ENCODE peak calls at places on chromosomes 4 and X, in ten cellular contexts. V is upper lobe of right lung, T is WERI-Rb-1, K is transverse colon, C is foreskin fibroblast, I is adrenal gland, E is body of pancreas, J is mucosa of descending colon, Q is choroid plexus epithelial cell, S is cardiac muscle cell. R is an unnamed sample.
A peak's percentile ranks its signal among the peaks of the same experiment; 100 is the strongest.

GRCh38 chr4:175017751-175018150 is 99.6 kb downstream of the ADAM29 start:
- DNase-seq in V (no peak), T (no peak), K (no peak), C (no peak), I (no peak), E (no peak), J (no peak), Q (no peak), S (no peak), R (no peak)

GRCh38 chr4:158796370-158797140 is 27.7 kb downstream of the FNIP2 start:
- DNase-seq in V (peak; percentile 73), T (no peak), K (no peak), C (no peak), I (no peak), E (no peak), J (no peak), Q (peak; percentile 57), S (no peak), R (no peak)

GRCh38 chrX:1807301-1807731 is 192.5 kb downstream of the ASMT start:
- DNase-seq in V (no peak), T (peak; percentile 42), K (no peak), C (peak; percentile 16), I (no peak), E (no peak), J (no peak), Q (peak; percentile 34), S (no peak), R (peak; percentile 28)

GRCh38 chr4:14719053-14719452 is 283.2 kb upstream of the CPEB2 start:
- DNase-seq in V (no peak), T (no peak), K (no peak), C (peak; percentile 2), I (no peak), E (peak; percentile 12), J (no peak), Q (peak; percentile 81), S (peak; percentile 10), R (peak; percentile 77)

GRCh38 chr4:148782284-148782683 is 340.1 kb upstream of the NR3C2 start:
- DNase-seq in V (no peak), T (no peak), K (no peak), C (no peak), I (no peak), E (no peak), J (no peak), Q (no peak), S (no peak), R (no peak)

GRCh38 chrX:44244008-44244407 is 99.5 kb downstream of the EFHC2 start:
- DNase-seq in V (no peak), T (no peak), K (no peak), C (peak; percentile 4), I (no peak), E (no peak), J (no peak), Q (peak; percentile 53), S (peak; percentile 49), R (peak; percentile 49)

GRCh38 chr4:173370130-173370476 is 651 bp upstream of the SAP30 start:
- DNase-seq in V (peak; percentile 78), T (peak; percentile 53), K (peak; percentile 65), C (no peak), I (peak; percentile 62), E (peak; percentile 61), J (peak; percentile 78), Q (no peak), S (no peak), R (no peak)

GRCh38 chr4:183256756-183257385 is 63.2 kb downstream of the CLDN22 start:
- DNase-seq in V (peak; percentile 75), T (peak; percentile 71), K (peak; percentile 38), C (peak; percentile 45), I (peak; percentile 33), E (peak; percentile 57), J (peak; percentile 52), Q (peak; percentile 64), S (peak; percentile 68), R (peak; percentile 63)

GRCh38 chrX:12779534-12779933 is 11.7 kb upstream of the PRPS2 start:
- DNase-seq in V (no peak), T (no peak), K (no peak), C (no peak), I (no peak), E (peak; percentile 15), J (no peak), Q (no peak), S (peak; percentile 38), R (peak; percentile 8)

GRCh38 chr4:11397146-11397545 is 31.5 kb downstream of the HS3ST1 start:
- DNase-seq in V (no peak), T (no peak), K (no peak), C (no peak), I (no peak), E (no peak), J (no peak), Q (no peak), S (no peak), R (no peak)

GRCh38 chr4:1072830-1073446 is 40.4 kb downstream of the RNF212 start:
- DNase-seq in V (peak; percentile 62), T (peak; percentile 82), K (peak; percentile 81), C (peak; percentile 39), I (no peak), E (peak; percentile 81), J (peak; percentile 75), Q (peak; percentile 76), S (peak; percentile 72), R (peak; percentile 69)

GRCh38 chrX:115147220-115147619 is 42.0 kb upstream of the RBMXL3 start:
- DNase-seq in V (no peak), T (no peak), K (no peak), C (peak; percentile 0), I (no peak), E (no peak), J (no peak), Q (peak; percentile 36), S (peak; percentile 28), R (peak; percentile 38)

GRCh38 chr4:36236159-36236558 is 8.2 kb downstream of the ARAP2 start:
- DNase-seq in V (no peak), T (no peak), K (no peak), C (no peak), I (no peak), E (no peak), J (no peak), Q (no peak), S (no peak), R (no peak)
- H3K4me3 ChIP-seq in V (no peak overlapping the region), T (no peak overlapping the region), K (no peak overlapping the region), C (no peak overlapping the region), I (no peak overlapping the region), E (no peak overlapping the region), J (no peak overlapping the region), Q (no peak overlapping the region), S (no peak overlapping the region), R (no peak overlapping the region)

GRCh38 chr4:54998991-54999390 is 126.4 kb downstream of the KDR start:
- DNase-seq in V (no peak), T (no peak), K (no peak), C (peak; percentile 9), I (no peak), E (no peak), J (no peak), Q (peak; percentile 87), S (peak; percentile 86), R (peak; percentile 89)
- TF ChIP-seq CTCF in V (peak; percentile 53), T (no peak), K (no peak), C (peak; percentile 16), I (peak; percentile 43), E (no peak), J (no peak), Q (peak; percentile 69), S (peak; percentile 68), R (peak; percentile 64)

GRCh38 chr4:10020106-10020505 is 1.2 kb downstream of the SLC2A9 start:
- DNase-seq in V (no peak), T (no peak), K (no peak), C (no peak), I (no peak), E (no peak), J (no peak), Q (no peak), S (no peak), R (no peak)

GRCh38 chr4:10020871-10021676 is at the start of gene SLC2A9:
- DNase-seq in V (no peak), T (no peak), K (peak; percentile 33), C (no peak), I (no peak), E (no peak), J (no peak), Q (peak; percentile 63), S (peak; percentile 79), R (peak; percentile 58)

GRCh38 chr4:10017037-10017893 is 4.0 kb downstream of the SLC2A9 start:
- DNase-seq in V (no peak), T (no peak), K (no peak), C (no peak), I (no peak), E (no peak), J (no peak), Q (no peak), S (no peak), R (no peak)

GRCh38 chr4:10018818-10019438 is 2.4 kb downstream of the SLC2A9 start:
- DNase-seq in V (peak; percentile 99), T (peak; percentile 97), K (peak; percentile 97), C (peak; percentile 88), I (peak; percentile 99), E (peak; percentile 91), J (peak; percentile 98), Q (peak; percentile 98), S (peak; percentile 99), R (peak; percentile 99)

DNA sequence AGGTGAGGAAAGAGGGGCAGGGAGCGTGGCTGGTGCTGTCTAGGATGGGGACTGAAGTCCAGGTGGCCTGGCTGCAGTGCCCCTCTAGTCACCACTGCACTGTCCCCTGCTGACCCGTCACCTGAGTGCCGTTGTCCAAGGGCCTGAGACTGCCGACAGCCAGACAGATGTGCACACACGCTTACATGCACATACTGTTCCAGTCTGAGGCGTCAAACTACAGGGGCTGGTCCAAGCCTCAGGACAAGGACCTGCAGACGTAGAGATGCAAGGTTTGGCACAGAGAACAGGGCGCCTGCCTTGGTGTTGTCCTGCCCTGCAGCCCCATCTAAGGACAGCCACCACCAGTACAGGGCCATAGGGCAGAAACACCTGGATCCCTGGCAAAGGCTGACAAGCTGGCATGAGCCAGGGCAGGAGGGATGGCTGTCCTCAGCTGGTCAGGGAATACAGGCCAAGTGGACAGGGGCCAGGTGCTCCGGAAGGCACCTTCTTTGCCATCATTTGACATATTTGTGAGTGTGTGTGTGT is 1.7 kb downstream of the SLC2A9 start:
- DNase-seq in V (no peak), T (no peak), K (no peak), C (no peak), I (peak; percentile 37), E (no peak), J (peak; percentile 57), Q (no peak), S (no peak), R (no peak)
- H3K4me3 ChIP-seq in V (peak overlapping the region; percentile 49), T (peak overlapping the region; percentile 61), K (peak overlapping the region; percentile 55), C (peak overlapping the region; percentile 63), I (no peak overlapping the region), E (no peak overlapping the region), J (no peak overlapping the region), Q (peak overlapping the region; percentile 61), S (peak overlapping the region; percentile 19), R (no peak overlapping the region)

DNA sequence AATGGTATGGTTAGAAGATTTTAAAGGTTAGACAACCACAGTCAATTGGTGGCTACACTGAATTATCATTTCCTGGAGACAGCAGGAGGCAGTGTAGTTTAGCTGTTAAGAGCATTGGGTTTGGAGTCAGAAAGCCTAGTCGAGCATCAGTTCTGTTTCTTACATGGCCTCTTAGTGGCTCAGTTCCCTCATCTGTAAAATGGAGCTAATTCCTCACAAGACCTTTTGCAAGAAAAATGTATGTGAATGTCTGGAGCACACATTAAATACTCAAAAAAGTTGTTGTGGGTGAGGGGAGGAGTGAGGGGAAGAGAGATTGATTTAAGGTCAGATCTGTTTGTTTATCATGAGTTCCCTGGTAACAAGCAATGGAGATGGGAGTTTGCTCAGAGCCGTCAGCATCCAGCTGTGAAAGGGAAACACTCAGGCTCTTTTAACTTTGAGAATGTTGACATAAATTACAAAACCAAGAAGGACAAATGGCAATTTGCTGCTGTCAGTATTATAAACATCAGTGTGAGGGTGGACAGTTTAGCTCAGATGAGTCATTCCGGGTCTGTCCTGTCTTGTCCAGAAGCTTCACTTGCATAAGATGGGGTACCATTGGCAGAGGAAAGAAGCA is 98.2 kb upstream of the PGRMC2 start:
- DNase-seq in V (no peak), T (no peak), K (no peak), C (no peak), I (no peak), E (no peak), J (no peak), Q (peak; percentile 87), S (peak; percentile 58), R (peak; percentile 58)
- TF ChIP-seq CTCF in V (no peak), T (peak; percentile 30), K (no peak), C (peak; percentile 10), I (no peak), E (no peak), J (no peak), Q (peak; percentile 52), S (peak; percentile 22), R (no peak)